ENCODE peak calls at places on chromosome 12, in eight cellular contexts. L, E, X, F, M, I, H and W are unnamed samples.

GRCh38 chr12:76190249-76190648 is 105.8 kb upstream of the NAP1L1 start:
- DNase-seq in L (no peak), E (no peak), X (no peak), F (no peak), M (no peak), I (no peak), H (no peak), W (no peak)

GRCh38 chr12:42180990-42181611 is 36.4 kb upstream of the GXYLT1 start:
- DNase-seq in L (no peak), E (no peak), X (no peak), F (no peak), M (peak; percentile 63), I (no peak), H (peak; percentile 56), W (no peak)

GRCh38 chr12:131101703-131102492 is 148.2 kb downstream of the ADGRD1 start:
- DNase-seq in L (no peak), E (peak; percentile 5), X (no peak), F (no peak), M (no peak), I (no peak), H (no peak), W (no peak)

GRCh38 chr12:53200458-53201169 is 6.4 kb downstream of the ITGB7 start:
- DNase-seq in L (no peak), E (no peak), X (no peak), F (no peak), M (peak; percentile 45), I (no peak), H (no peak), W (no peak)

GRCh38 chr12:124626841-124627502 is 59.6 kb upstream of the NCOR2 start:
- DNase-seq in L (no peak), E (no peak), X (no peak), F (peak; percentile 27), M (peak; percentile 77), I (no peak), H (peak; percentile 79), W (no peak)

GRCh38 chr12:25585021-25585523 is 32.0 kb upstream of the LMNTD1 start:
- DNase-seq in L (no peak), E (no peak), X (no peak), F (peak; percentile 18), M (peak; percentile 92), I (no peak), H (peak; percentile 96), W (peak; percentile 76)

GRCh38 chr12:89117448-89118034 is 234.8 kb downstream of the DUSP6 start:
- DNase-seq in L (peak; percentile 5), E (no peak), X (no peak), F (peak; percentile 76), M (peak; percentile 40), I (no peak), H (peak; percentile 8), W (no peak)

GRCh38 chr12:196436-196835 is 17.5 kb downstream of the SLC6A12 start:
- DNase-seq in L (no peak), E (no peak), X (no peak), F (no peak), M (no peak), I (no peak), H (no peak), W (no peak)

GRCh38 chr12:104303538-104304151 is at the start of gene EID3:
- DNase-seq in L (no peak), E (peak; percentile 91), X (peak; percentile 92), F (no peak), M (peak; percentile 82), I (peak; percentile 92), H (peak; percentile 76), W (peak; percentile 67)

GRCh38 chr12:69816082-69816481 is 8.9 kb upstream of the MYRFL start:
- DNase-seq in L (no peak), E (no peak), X (no peak), F (no peak), M (no peak), I (no peak), H (no peak), W (no peak)

GRCh38 chr12:5783274-5783920 is 161.7 kb downstream of the ANO2 start:
- DNase-seq in L (no peak), E (no peak), X (no peak), F (no peak), M (no peak), I (no peak), H (no peak), W (no peak)